ENCODE peak calls at places on chromosomes 3 and 15, in nine cellular contexts. C is activated T-cell treated with anti-CD3 and anti-CD28 coated beads, Interleukin-2, amount 50 U/mL, for 4 hours; H is fibroblast of pulmonary artery; T is GDM1; K is naive thymus-derived CD8-positive, alpha-beta T cell; J is mammary epithelial cell; B is WTC11; P is amniotic stem cell; U is gastrocnemius medialis. G is an unnamed sample.

GRCh38 chr15:74399511-74400312 is 32.3 kb upstream of the CYP11A1 start:
- DNase-seq in C (peak; percentile 41), H (no peak), T (peak; percentile 61), K (peak; percentile 57), J (peak; percentile 59), B (no peak), P (no peak), U (no peak), G (no peak)

GRCh38 chr3:108403921-108404320 is 106.5 kb downstream of the MYH15 start:
- DNase-seq in C (no peak), H (no peak), T (no peak), K (no peak), J (no peak), B (no peak), P (no peak), U (no peak), G (no peak)

GRCh38 chr15:79089331-79089889 is 1.2 kb downstream of the RASGRF1 start:
- DNase-seq in C (no peak), H (no peak), T (no peak), K (no peak), J (no peak), B (peak; percentile 67), P (no peak), U (no peak), G (peak; percentile 13)

GRCh38 chr3:24042174-24042878 is 97.2 kb downstream of the NR1D2 start:
- DNase-seq in C (no peak), H (peak; percentile 29), T (no peak), K (no peak), J (no peak), B (no peak), P (no peak), U (no peak), G (no peak)

GRCh38 chr15:58490405-58491150 is 58.8 kb downstream of the LIPC start:
- DNase-seq in C (no peak), H (no peak), T (no peak), K (no peak), J (no peak), B (no peak), P (no peak), U (no peak), G (no peak)

GRCh38 chr15:63369296-63369695 is 12.3 kb downstream of the CA12 start:
- DNase-seq in C (no peak), H (no peak), T (no peak), K (no peak), J (peak; percentile 60), B (peak; percentile 46), P (no peak), U (no peak), G (no peak)

GRCh38 chr15:59399465-59400102 is 26.9 kb upstream of the MYO1E start:
- DNase-seq in C (no peak), H (no peak), T (peak; percentile 33), K (no peak), J (no peak), B (no peak), P (no peak), U (peak; percentile 13), G (peak; percentile 61)

GRCh38 chr3:133717424-133717823 is 28.8 kb upstream of the TF start:
- DNase-seq in C (no peak), H (no peak), T (no peak), K (no peak), J (no peak), B (no peak), P (no peak), U (no peak), G (no peak)

GRCh38 chr3:109154989-109155388 is 18.5 kb downstream of the C3orf85 start:
- DNase-seq in C (no peak), H (peak; percentile 4), T (no peak), K (no peak), J (no peak), B (no peak), P (no peak), U (no peak), G (no peak)